ENCODE peak calls at places on chromosomes 13 and 19, in eight cellular contexts. V is CD4-positive, alpha-beta memory T cell; J is AG08396; X is type B pancreatic cell; Q is GM12864; H is germinal center; G is astrocyte; W is RWPE1. D is an unnamed sample.

GRCh38 chr19:41225238-41226052 is 6.4 kb downstream of the AXL start:
- DNase-seq in G (peak), V (no peak), J (peak), X (no peak), W (peak), H (no peak), Q (no peak), D (peak)

GRCh38 chr13:59458908-59459579 is 704.7 kb downstream of the DIAPH3 start:
- DNase-seq in H (no peak), G (peak), Q (no peak), V (no peak), X (no peak), J (no peak), W (peak), D (no peak)

GRCh38 chr19:31144069-31144468 is 205.2 kb downstream of the TSHZ3 start:
- DNase-seq in V (no peak), H (no peak), X (no peak), W (no peak), Q (no peak), J (no peak), G (no peak), D (no peak)

GRCh38 chr13:43389573-43389972 is 366.2 kb downstream of the DNAJC15 start:
- DNase-seq in Q (no peak), W (no peak), V (no peak), H (no peak), J (no peak), X (no peak), G (no peak), D (no peak)

GRCh38 chr19:1487576-1488281 is 2.4 kb downstream of the PCSK4 start:
- DNase-seq in V (no peak), J (no peak), X (peak), W (no peak), H (no peak), Q (no peak), G (no peak), D (no peak)

GRCh38 chr13:77544365-77544764 is 8.9 kb downstream of the SCEL start:
- DNase-seq in Q (no peak), W (peak), J (peak), X (no peak), G (peak), H (no peak), V (no peak), D (no peak)

GRCh38 chr13:38577048-38577447 is 109.8 kb upstream of the FREM2 start:
- DNase-seq in Q (no peak), J (no peak), X (no peak), W (no peak), G (no peak), V (no peak), H (no peak), D (peak)

GRCh38 chr19:33734913-33735312 is 61.8 kb upstream of the KCTD15 start:
- DNase-seq in V (no peak), J (no peak), W (no peak), X (no peak), H (no peak), G (no peak), Q (no peak), D (no peak)

GRCh38 chr19:42111811-42112210 is 20.4 kb downstream of the POU2F2 start:
- DNase-seq in G (peak), W (peak), H (no peak), J (no peak), V (no peak), Q (no peak), X (no peak), D (no peak)

GRCh38 chr19:17138937-17139598 is 63.5 kb downstream of the MYO9B start:
- DNase-seq in J (no peak), Q (no peak), H (no peak), V (no peak), W (no peak), X (no peak), G (no peak), D (no peak)

GRCh38 chr19:46221981-46222610 is 7.4 kb upstream of the IGFL1 start:
- DNase-seq in H (no peak), G (peak), J (peak), W (peak), Q (no peak), X (no peak), V (no peak), D (no peak)

GRCh38 chr13:77868717-77869116 is 49.9 kb downstream of the EDNRB start:
- DNase-seq in H (no peak), Q (no peak), G (no peak), W (no peak), X (no peak), V (no peak), J (no peak), D (no peak)

GRCh38 chr13:97266328-97266727 is 44.2 kb downstream of the MBNL2 start:
- DNase-seq in Q (no peak), G (peak), X (no peak), H (no peak), W (no peak), J (no peak), V (no peak), D (no peak)

GRCh38 chr19:3346677-3347353 is 19.6 kb upstream of the NFIC start:
- DNase-seq in G (no peak), X (no peak), W (no peak), Q (no peak), H (no peak), V (no peak), J (peak), D (no peak)

GRCh38 chr13:81582381-81582780 is 1241.5 kb upstream of the SPRY2 start:
- DNase-seq in Q (no peak), V (no peak), W (no peak), H (no peak), G (no peak), X (no peak), J (no peak), D (no peak)

GRCh38 chr19:1856698-1857603 is 6.4 kb downstream of the KLF16 start:
- DNase-seq in H (peak), J (peak), Q (peak), V (peak), G (peak), W (peak), X (no peak), D (no peak)

GRCh38 chr19:29519931-29520330 is 5.9 kb upstream of the VSTM2B start:
- DNase-seq in V (no peak), W (no peak), X (no peak), G (no peak), Q (no peak), J (no peak), H (no peak), D (no peak)

GRCh38 chr13:21405309-21405708 is 53.8 kb downstream of the ZDHHC20 start:
- DNase-seq in V (no peak), H (no peak), W (no peak), X (no peak), J (no peak), G (no peak), Q (no peak), D (no peak)

GRCh38 chr13:98174995-98175394 is 2.1 kb downstream of the RNF113B start:
- DNase-seq in J (no peak), H (no peak), Q (no peak), W (no peak), V (no peak), X (no peak), G (peak), D (no peak)

GRCh38 chr19:52778811-52779210 is 7.8 kb downstream of the ZNF600 start:
- DNase-seq in W (no peak), X (no peak), Q (no peak), H (no peak), G (no peak), J (no peak), V (peak), D (no peak)

GRCh38 chr19:33303791-33304759 is 1.7 kb upstream of the CEBPA start:
- DNase-seq in X (no peak), J (peak), G (no peak), Q (no peak), V (no peak), H (no peak), W (no peak), D (no peak)

GRCh38 chr19:18780631-18781030 is 10.5 kb downstream of the COMP start:
- DNase-seq in J (no peak), V (no peak), X (no peak), G (no peak), Q (no peak), W (no peak), H (no peak), D (no peak)

GRCh38 chr19:18254546-18255500 is 19.4 kb downstream of the IQCN start:
- DNase-seq in V (no peak), X (no peak), J (no peak), H (peak), W (no peak), Q (no peak), G (no peak), D (no peak)

GRCh38 chr13:30865131-30866009 is 40.7 kb upstream of the MEDAG start:
- DNase-seq in G (peak), Q (peak), X (peak), W (peak), H (peak), V (peak), J (peak), D (peak)

GRCh38 chr13:96216543-96216942 is 126.6 kb downstream of the HS6ST3 start:
- DNase-seq in G (no peak), X (no peak), J (no peak), V (no peak), W (no peak), H (no peak), Q (no peak), D (no peak)

GRCh38 chr19:47190167-47190727 is 40.8 kb downstream of the BBC3 start:
- DNase-seq in Q (no peak), H (no peak), W (peak), J (peak), G (peak), V (peak), X (no peak), D (peak)

GRCh38 chr19:16366056-16366432 is 41.4 kb downstream of the KLF2 start:
- DNase-seq in J (no peak), H (no peak), X (no peak), V (no peak), W (no peak), G (no peak), Q (no peak), D (no peak)

D was measured in retinal pigment epithelial cell.